ENCODE peak calls at places on chromosome 2, in ten cellular contexts. A is ascending aorta; E is cardiac muscle cell; B is K562; Z is CD8-positive, alpha-beta T cell; X is kidney; I is PC-3; J is lung; L is GM12878; G is breast epithelium. M is an unnamed sample. For H3K36me3, the result is how much of the 10 kb centered on the place peaks cover.

GRCh38 chr2:105674406-105674805 is 70.3 kb upstream of the NCK2 start:
- DNase-seq in X (no peak), A (no peak), I (no peak), J (no peak), B (no peak), E (peak), L (no peak), G (no peak), Z (no peak), M (no peak)

GRCh38 chr2:126792993-126793392 is 105.7 kb upstream of the TEX51 start:
- DNase-seq in I (no peak), B (no peak), A (peak), X (no peak), Z (no peak), J (no peak), E (no peak), L (no peak), G (no peak), M (no peak)

GRCh38 chr2:124978597-124978996 is 953.5 kb downstream of the CNTNAP5 start:
- DNase-seq in J (no peak), Z (no peak), A (no peak), L (no peak), I (no peak), B (no peak), G (no peak), X (no peak), E (peak), M (no peak)

GRCh38 chr2:190350371-190350770 is 7.0 kb downstream of the INPP1 start:
- DNase-seq in A (no peak), L (no peak), X (no peak), J (no peak), Z (no peak), G (no peak), E (no peak), I (no peak), B (no peak), M (no peak)

GRCh38 chr2:98908909-98909308 is 27.1 kb downstream of the CRACDL start:
- DNase-seq in B (no peak), A (no peak), I (peak), L (no peak), J (peak), E (peak), X (no peak), G (no peak), Z (no peak), M (no peak)

GRCh38 chr2:229160180-229160579 is 110.9 kb downstream of the PID1 start:
- DNase-seq in X (no peak), B (no peak), A (no peak), E (no peak), J (no peak), I (no peak), L (no peak), Z (no peak), G (no peak), M (no peak)

GRCh38 chr2:9252002-9252357 is 45.4 kb downstream of the ASAP2 start:
- DNase-seq in E (no peak), J (no peak), Z (no peak), B (no peak), X (no peak), L (no peak), I (no peak), A (peak), G (no peak), M (no peak)

GRCh38 chr2:172921538-172922236 is 154.0 kb upstream of the MAP3K20 start:
- DNase-seq in E (peak), G (no peak), I (peak), J (no peak), B (no peak), A (no peak), X (no peak), L (no peak), Z (no peak), M (no peak)

DNA sequence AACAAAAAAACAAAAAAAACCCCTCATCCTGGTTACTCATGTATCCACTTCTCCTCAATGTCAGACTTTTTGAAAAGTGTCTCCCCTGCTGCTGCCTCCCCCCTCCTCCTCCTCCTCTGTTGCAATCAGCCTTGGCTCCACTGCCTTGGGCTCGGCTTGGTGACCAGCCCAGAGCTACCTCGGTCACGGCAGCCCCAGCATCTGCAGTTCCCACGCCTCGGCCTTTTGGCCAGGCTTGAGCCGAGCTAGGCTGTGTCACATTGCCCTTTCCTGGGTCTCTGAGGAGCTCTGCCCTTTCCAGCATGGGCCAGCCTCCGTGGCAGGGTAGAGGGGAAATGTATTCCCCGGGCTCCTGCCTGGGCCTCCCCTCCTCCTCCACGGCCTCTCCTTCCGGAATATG is 22.7 kb upstream of the INHBB start:
- DNase-seq in G (peak), Z (no peak), X (peak), B (no peak), A (peak), J (no peak), E (peak), I (no peak), L (no peak), M (peak)
- H3K27ac ChIP-seq in G (peak), Z (no peak), X (no peak), B (no peak), A (peak), J (no peak), E (no peak), I (no peak), L (no peak), M (no peak)

DNA sequence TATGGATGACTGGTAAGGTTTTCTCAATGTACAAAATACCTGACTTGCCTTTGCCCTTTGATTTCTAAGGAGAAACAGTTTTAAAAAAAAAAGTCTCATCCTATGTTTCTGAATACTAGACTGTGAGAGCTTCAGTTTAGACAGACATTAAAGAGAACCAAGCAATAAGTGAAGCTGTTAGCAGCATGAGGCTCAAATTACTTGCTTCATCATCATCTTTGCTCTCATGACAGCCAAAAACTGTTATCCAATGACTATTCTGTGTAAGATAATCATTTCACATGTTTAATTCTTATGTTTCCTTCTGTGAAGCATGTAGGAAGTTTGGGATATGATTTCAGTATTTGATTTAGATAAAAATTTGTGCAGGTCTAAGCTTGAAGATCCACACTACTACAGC is 129.2 kb downstream of the COMMD1 start:
- DNase-seq in G (no peak), I (no peak), L (no peak), Z (no peak), A (no peak), B (no peak), X (no peak), J (no peak), E (no peak), M (no peak)
- H3K36me3 ChIP-seq in G (under half), I (under half), L (under half), Z (under half), A (under half), B (under half), X (under half), J (under half), E (under half), M (under half)

GRCh38 chr2:117956036-117956791 is 57.7 kb downstream of the CCDC93 start:
- DNase-seq in Z (no peak), G (no peak), A (no peak), E (no peak), B (no peak), I (no peak), X (no peak), J (no peak), L (no peak), M (no peak)
- TF ChIP-seq CTCF in Z (no peak), G (no peak), A (no peak), E (peak), B (peak), I (peak), X (no peak), J (no peak), L (peak), M (no peak)

GRCh38 chr2:181788883-181789555 is 102.5 kb upstream of the ITPRID2 start:
- DNase-seq in L (no peak), A (no peak), B (no peak), J (no peak), Z (no peak), X (no peak), I (peak), E (no peak), G (no peak), M (no peak)

GRCh38 chr2:181787310-181788048 is 104.1 kb upstream of the ITPRID2 start:
- DNase-seq in B (no peak), A (no peak), L (no peak), Z (no peak), J (no peak), X (no peak), G (no peak), E (no peak), I (no peak), M (no peak)

GRCh38 chr2:181792906-181793305 is 98.6 kb upstream of the ITPRID2 start:
- DNase-seq in A (no peak), E (no peak), J (no peak), G (no peak), L (no peak), X (no peak), I (no peak), B (no peak), Z (no peak), M (no peak)

GRCh38 chr2:181789827-181790448 is 101.6 kb upstream of the ITPRID2 start:
- DNase-seq in X (no peak), G (no peak), A (no peak), J (no peak), L (no peak), B (no peak), I (no peak), E (no peak), Z (no peak), M (no peak)

GRCh38 chr2:181790716-181791649 is 100.5 kb upstream of the ITPRID2 start:
- DNase-seq in J (no peak), G (no peak), E (peak), X (no peak), L (peak), Z (peak), B (peak), A (no peak), I (peak), M (no peak)
- H3K27ac ChIP-seq in J (no peak), G (no peak), E (no peak), X (no peak), L (no peak), Z (no peak), B (peak), A (no peak), I (peak), M (no peak)

GRCh38 chr2:11784310-11784709 is 37.9 kb downstream of the LPIN1 start:
- DNase-seq in A (no peak), J (no peak), Z (no peak), L (no peak), G (no peak), B (no peak), X (no peak), I (no peak), E (no peak), M (no peak)

GRCh38 chr2:11778923-11779757 is 32.7 kb downstream of the LPIN1 start:
- DNase-seq in I (peak), Z (peak), A (peak), B (peak), L (no peak), E (peak), G (peak), X (peak), J (peak), M (peak)

GRCh38 chr2:11784747-11785610 is 38.5 kb downstream of the LPIN1 start:
- DNase-seq in B (peak), L (no peak), A (no peak), Z (peak), I (peak), E (peak), X (no peak), J (no peak), G (no peak), M (no peak)

GRCh38 chr2:11777886-11778415 is 31.5 kb downstream of the LPIN1 start:
- DNase-seq in I (no peak), G (no peak), Z (no peak), X (no peak), B (no peak), J (no peak), A (no peak), L (no peak), E (no peak), M (no peak)

GRCh38 chr2:11781624-11782023 is 35.2 kb downstream of the LPIN1 start:
- DNase-seq in G (no peak), X (no peak), A (no peak), L (no peak), E (no peak), J (no peak), I (no peak), Z (no peak), B (no peak), M (no peak)
- H3K36me3 ChIP-seq in G (under half), X (under half), A (half or more), L (under half), E (half or more), J (under half), I (half or more), Z (half or more), B (half or more), M (under half)

GRCh38 chr2:60821133-60821469 is 60.3 kb upstream of the REL start:
- DNase-seq in Z (no peak), G (no peak), E (no peak), L (no peak), I (no peak), J (no peak), A (no peak), X (no peak), B (no peak), M (no peak)

GRCh38 chr2:60819936-60820335 is 61.4 kb upstream of the REL start:
- DNase-seq in X (no peak), B (no peak), J (no peak), L (no peak), G (no peak), I (no peak), E (no peak), Z (no peak), A (peak), M (no peak)

GRCh38 chr2:60819155-60819862 is 62.1 kb upstream of the REL start:
- DNase-seq in Z (peak), I (no peak), B (no peak), J (no peak), L (no peak), G (peak), A (peak), X (peak), E (no peak), M (no peak)

GRCh38 chr2:60820416-60821132 is 60.8 kb upstream of the REL start:
- DNase-seq in Z (no peak), G (no peak), J (no peak), E (no peak), I (no peak), L (no peak), B (no peak), A (peak), X (no peak), M (no peak)

GRCh38 chr2:60818272-60818671 is 62.2 kb downstream of the PAPOLG start:
- DNase-seq in B (peak), A (peak), J (no peak), X (no peak), E (peak), G (no peak), Z (no peak), L (no peak), I (peak), M (no peak)
- TF ChIP-seq CTCF in B (peak), A (no peak), J (no peak), X (no peak), E (peak), G (no peak), Z (peak), L (no peak), I (peak), M (no peak)

DNA sequence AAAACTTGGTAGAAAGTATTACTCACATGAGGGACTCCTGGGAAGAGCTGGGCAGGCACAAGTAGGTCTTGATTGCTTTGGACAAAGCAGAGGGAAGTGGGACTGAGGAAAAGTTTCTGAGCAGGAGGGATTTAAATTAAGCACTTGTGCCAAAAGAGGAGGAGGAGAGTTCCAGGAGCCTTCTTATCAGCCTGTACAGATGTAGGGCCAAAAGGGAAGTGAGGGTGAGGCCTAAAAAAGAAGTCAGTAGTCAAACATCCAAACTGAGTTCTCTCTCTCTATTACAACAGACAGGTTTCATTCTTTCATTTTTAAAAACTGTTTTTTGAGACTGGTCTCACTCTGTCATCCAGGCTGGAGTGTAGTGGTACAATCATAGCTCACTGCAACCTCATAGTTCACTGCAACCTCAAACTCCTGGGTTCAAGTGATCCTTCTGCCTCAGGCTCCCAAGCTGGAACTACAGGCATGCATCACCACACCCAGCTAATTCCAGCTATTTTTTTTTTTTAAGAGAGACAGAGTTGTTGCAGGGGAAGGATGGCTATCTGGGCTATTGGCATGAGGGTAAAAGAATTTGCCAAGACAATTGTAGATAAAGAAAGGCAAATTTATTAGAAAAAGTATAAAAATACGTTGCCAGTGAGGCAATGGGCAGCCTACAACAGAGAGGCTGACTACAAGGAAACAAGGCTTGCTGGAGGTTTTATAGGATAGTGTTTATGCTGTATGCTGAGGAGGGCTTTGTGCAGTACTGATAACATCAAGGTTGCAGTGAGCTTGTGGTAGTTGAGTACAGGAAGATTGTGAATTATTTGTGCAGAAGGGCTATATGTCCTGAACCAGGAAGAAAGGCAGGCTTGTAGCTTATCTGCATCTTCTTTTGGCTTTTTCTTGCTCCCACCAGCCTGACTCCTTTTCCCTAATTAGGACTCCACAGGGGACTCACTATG is 29.0 kb downstream of the CFAP210 start:
- DNase-seq in X (no peak), E (peak), J (no peak), L (no peak), B (peak), A (no peak), G (no peak), I (no peak), Z (no peak), M (no peak)
- H3K27ac ChIP-seq in X (no peak), E (peak), J (no peak), L (no peak), B (peak), A (no peak), G (no peak), I (no peak), Z (no peak), M (no peak)

GRCh38 chr2:239253705-239254104 is 147.1 kb downstream of the HDAC4 start:
- DNase-seq in E (no peak), I (no peak), A (peak), L (no peak), Z (no peak), G (no peak), X (no peak), J (no peak), B (no peak), M (no peak)
- H3K36me3 ChIP-seq in E (under half), I (under half), A (under half), L (under half), Z (under half), G (under half), X (under half), J (under half), B (under half), M (under half)

GRCh38 chr2:63023444-63023843 is 27.2 kb upstream of the OTX1 start:
- DNase-seq in Z (no peak), L (peak), I (peak), E (peak), B (peak), A (no peak), G (no peak), X (no peak), J (no peak), M (no peak)
- TF ChIP-seq CTCF in Z (no peak), L (peak), I (peak), E (peak), B (peak), A (no peak), G (no peak), X (peak), J (no peak), M (no peak)

M was measured in thoracic aorta.